ENCODE peak calls at places on chromosomes 13 and 19, in ten cellular contexts. One of them, this sample, is unnamed.

GRCh38 chr19:56839665-56840451 is 668 bp downstream of the PEG3 start:
- DNase-seq in stromal cell of bone marrow: peak
- DNase-seq in breast epithelium: peak
- DNase-seq in hepatic stellate cell: no peak
- DNase-seq in stimulated activated CD4-positive, alpha-beta T cell treated with anti-CD3 and anti-CD28 coated beads, Interleukin-1b, Interleukin-23, amount 100 ng/mL, for 24 hours: no peak
- DNase-seq in T-cell: peak
- DNase-seq in adrenal gland: peak
- DNase-seq in cardiac fibroblast: no peak
- DNase-seq in GM10248: no peak
- DNase-seq in Calu3: no peak
- DNase-seq in this sample: no peak

GRCh38 chr13:61202042-61202441 is 213.6 kb downstream of the PCDH20 start:
- DNase-seq in GM10248: no peak
- DNase-seq in breast epithelium: no peak
- DNase-seq in T-cell: no peak
- DNase-seq in stimulated activated CD4-positive, alpha-beta T cell treated with anti-CD3 and anti-CD28 coated beads, Interleukin-1b, Interleukin-23, amount 100 ng/mL, for 24 hours: no peak
- DNase-seq in adrenal gland: no peak
- DNase-seq in stromal cell of bone marrow: no peak
- DNase-seq in hepatic stellate cell: no peak
- DNase-seq in Calu3: no peak
- DNase-seq in cardiac fibroblast: no peak
- DNase-seq in this sample: no peak

GRCh38 chr13:43237616-43238015 is 214.2 kb downstream of the DNAJC15 start:
- DNase-seq in cardiac fibroblast: no peak
- DNase-seq in stromal cell of bone marrow: no peak
- DNase-seq in stimulated activated CD4-positive, alpha-beta T cell treated with anti-CD3 and anti-CD28 coated beads, Interleukin-1b, Interleukin-23, amount 100 ng/mL, for 24 hours: no peak
- DNase-seq in breast epithelium: no peak
- DNase-seq in GM10248: no peak
- DNase-seq in Calu3: no peak
- DNase-seq in adrenal gland: no peak
- DNase-seq in T-cell: no peak
- DNase-seq in hepatic stellate cell: peak
- DNase-seq in this sample: no peak

GRCh38 chr13:107669356-107669755 is 546.0 kb downstream of the LIG4 start:
- DNase-seq in hepatic stellate cell: no peak
- DNase-seq in stimulated activated CD4-positive, alpha-beta T cell treated with anti-CD3 and anti-CD28 coated beads, Interleukin-1b, Interleukin-23, amount 100 ng/mL, for 24 hours: no peak
- DNase-seq in adrenal gland: no peak
- DNase-seq in T-cell: no peak
- DNase-seq in breast epithelium: no peak
- DNase-seq in stromal cell of bone marrow: no peak
- DNase-seq in Calu3: no peak
- DNase-seq in cardiac fibroblast: peak
- DNase-seq in GM10248: no peak
- DNase-seq in this sample: no peak

GRCh38 chr13:60627071-60627686 is 230.2 kb downstream of the TDRD3 start:
- DNase-seq in T-cell: no peak
- DNase-seq in stimulated activated CD4-positive, alpha-beta T cell treated with anti-CD3 and anti-CD28 coated beads, Interleukin-1b, Interleukin-23, amount 100 ng/mL, for 24 hours: no peak
- DNase-seq in GM10248: peak
- DNase-seq in Calu3: peak
- DNase-seq in stromal cell of bone marrow: no peak
- DNase-seq in hepatic stellate cell: peak
- DNase-seq in breast epithelium: no peak
- DNase-seq in cardiac fibroblast: peak
- DNase-seq in adrenal gland: peak
- DNase-seq in this sample: no peak

GRCh38 chr19:3275068-3275582 is 50.7 kb downstream of the CELF5 start:
- DNase-seq in GM10248: peak
- DNase-seq in stimulated activated CD4-positive, alpha-beta T cell treated with anti-CD3 and anti-CD28 coated beads, Interleukin-1b, Interleukin-23, amount 100 ng/mL, for 24 hours: no peak
- DNase-seq in T-cell: peak
- DNase-seq in breast epithelium: no peak
- DNase-seq in adrenal gland: no peak
- DNase-seq in stromal cell of bone marrow: no peak
- DNase-seq in hepatic stellate cell: no peak
- DNase-seq in Calu3: peak
- DNase-seq in cardiac fibroblast: no peak
- DNase-seq in this sample: peak

GRCh38 chr13:19239114-19239860 is 57.7 kb upstream of the TUBA3C start:
- DNase-seq in stromal cell of bone marrow: no peak
- DNase-seq in breast epithelium: no peak
- DNase-seq in cardiac fibroblast: no peak
- DNase-seq in T-cell: no peak
- DNase-seq in adrenal gland: no peak
- DNase-seq in GM10248: no peak
- DNase-seq in hepatic stellate cell: no peak
- DNase-seq in stimulated activated CD4-positive, alpha-beta T cell treated with anti-CD3 and anti-CD28 coated beads, Interleukin-1b, Interleukin-23, amount 100 ng/mL, for 24 hours: no peak
- DNase-seq in Calu3: no peak
- DNase-seq in this sample: no peak

GRCh38 chr13:27997904-27998522 is 9.5 kb upstream of the URAD start:
- DNase-seq in adrenal gland: peak
- DNase-seq in GM10248: peak
- DNase-seq in T-cell: no peak
- DNase-seq in stimulated activated CD4-positive, alpha-beta T cell treated with anti-CD3 and anti-CD28 coated beads, Interleukin-1b, Interleukin-23, amount 100 ng/mL, for 24 hours: no peak
- DNase-seq in breast epithelium: no peak
- DNase-seq in hepatic stellate cell: no peak
- DNase-seq in Calu3: peak
- DNase-seq in cardiac fibroblast: peak
- DNase-seq in stromal cell of bone marrow: peak
- DNase-seq in this sample: no peak

GRCh38 chr19:39126593-39127187 is 1.1 kb downstream of the PAK4 start:
- DNase-seq in hepatic stellate cell: no peak
- DNase-seq in cardiac fibroblast: no peak
- DNase-seq in adrenal gland: no peak
- DNase-seq in stimulated activated CD4-positive, alpha-beta T cell treated with anti-CD3 and anti-CD28 coated beads, Interleukin-1b, Interleukin-23, amount 100 ng/mL, for 24 hours: no peak
- DNase-seq in stromal cell of bone marrow: peak
- DNase-seq in GM10248: no peak
- DNase-seq in breast epithelium: no peak
- DNase-seq in T-cell: no peak
- DNase-seq in Calu3: peak
- DNase-seq in this sample: peak

GRCh38 chr19:52691737-52692136 is 43.1 kb downstream of the ZNF611 start:
- DNase-seq in hepatic stellate cell: no peak
- DNase-seq in breast epithelium: no peak
- DNase-seq in GM10248: no peak
- DNase-seq in adrenal gland: no peak
- DNase-seq in stimulated activated CD4-positive, alpha-beta T cell treated with anti-CD3 and anti-CD28 coated beads, Interleukin-1b, Interleukin-23, amount 100 ng/mL, for 24 hours: no peak
- DNase-seq in cardiac fibroblast: no peak
- DNase-seq in T-cell: no peak
- DNase-seq in Calu3: no peak
- DNase-seq in stromal cell of bone marrow: no peak
- DNase-seq in this sample: no peak